ENCODE peak calls at places on chromosomes 6 and 20, in four cellular contexts. One of them, this sample, is unnamed.

GRCh38 chr20:15604406-15604805 is 968.8 kb downstream of the KIF16B start:
- DNase-seq in aorta: no peak
- DNase-seq in GM23338: no peak
- DNase-seq in dorsolateral prefrontal cortex: no peak
- DNase-seq in this sample: no peak

GRCh38 chr20:48648482-48649051 is 179.2 kb downstream of the PREX1 start:
- DNase-seq in GM23338: no peak
- DNase-seq in dorsolateral prefrontal cortex: no peak
- DNase-seq in aorta: no peak
- DNase-seq in this sample: no peak

GRCh38 chr6:138499303-138499991 is at the start of gene NHSL1:
- DNase-seq in aorta: no peak
- DNase-seq in dorsolateral prefrontal cortex: no peak
- DNase-seq in GM23338: peak
- DNase-seq in this sample: no peak

GRCh38 chr6:111724505-111724904 is 118.8 kb upstream of the TRAF3IP2 start:
- DNase-seq in aorta: no peak
- DNase-seq in dorsolateral prefrontal cortex: no peak
- DNase-seq in GM23338: no peak
- DNase-seq in this sample: no peak

GRCh38 chr6:53805016-53805415 is 10.2 kb downstream of the LRRC1 start:
- DNase-seq in dorsolateral prefrontal cortex: no peak
- DNase-seq in aorta: no peak
- DNase-seq in GM23338: no peak
- DNase-seq in this sample: no peak

GRCh38 chr6:29941476-29941875 is 856 bp upstream of the HLA-A start:
- DNase-seq in GM23338: no peak
- DNase-seq in aorta: no peak
- DNase-seq in dorsolateral prefrontal cortex: no peak
- DNase-seq in this sample: no peak

GRCh38 chr6:22113046-22113766 is 183.6 kb downstream of the PRL start:
- DNase-seq in aorta: no peak
- DNase-seq in GM23338: no peak
- DNase-seq in dorsolateral prefrontal cortex: no peak
- DNase-seq in this sample: no peak

GRCh38 chr6:169269180-169270076 is 15.8 kb upstream of the THBS2 start:
- DNase-seq in aorta: peak
- DNase-seq in GM23338: no peak
- DNase-seq in dorsolateral prefrontal cortex: no peak
- DNase-seq in this sample: no peak

GRCh38 chr6:100210138-100210872 is 216.3 kb upstream of the MCHR2 start:
- DNase-seq in GM23338: no peak
- DNase-seq in aorta: no peak
- DNase-seq in dorsolateral prefrontal cortex: no peak
- DNase-seq in this sample: no peak

GRCh38 chr6:63121166-63121565 is 90.1 kb upstream of the FKBP1C start:
- DNase-seq in GM23338: peak
- DNase-seq in dorsolateral prefrontal cortex: no peak
- DNase-seq in aorta: no peak
- DNase-seq in this sample: no peak

GRCh38 chr6:125169058-125169457 is 15.5 kb downstream of the TPD52L1 start:
- DNase-seq in aorta: no peak
- DNase-seq in GM23338: no peak
- DNase-seq in dorsolateral prefrontal cortex: no peak
- DNase-seq in this sample: no peak

GRCh38 chr6:51250317-51250716 is 431.6 kb downstream of the TFAP2B start:
- DNase-seq in GM23338: no peak
- DNase-seq in dorsolateral prefrontal cortex: no peak
- DNase-seq in aorta: no peak
- DNase-seq in this sample: no peak

GRCh38 chr6:30100585-30101422 is 12.1 kb downstream of the TRIM31 start:
- DNase-seq in dorsolateral prefrontal cortex: no peak
- DNase-seq in aorta: no peak
- DNase-seq in GM23338: peak
- DNase-seq in this sample: no peak

GRCh38 chr6:97978855-97979271 is 695.8 kb upstream of the MMS22L start:
- DNase-seq in dorsolateral prefrontal cortex: no peak
- DNase-seq in GM23338: peak
- DNase-seq in aorta: peak
- DNase-seq in this sample: no peak

GRCh38 chr6:109024368-109024767 is 70.3 kb downstream of the SESN1 start:
- DNase-seq in dorsolateral prefrontal cortex: no peak
- DNase-seq in aorta: no peak
- DNase-seq in GM23338: no peak
- DNase-seq in this sample: no peak

GRCh38 chr6:8329592-8329991 is 105.8 kb downstream of the SLC35B3 start:
- DNase-seq in aorta: no peak
- DNase-seq in GM23338: no peak
- DNase-seq in dorsolateral prefrontal cortex: no peak
- DNase-seq in this sample: no peak

GRCh38 chr6:52662031-52662430 is 8.9 kb upstream of the TMEM14A start:
- DNase-seq in dorsolateral prefrontal cortex: no peak
- DNase-seq in aorta: no peak
- DNase-seq in GM23338: no peak
- DNase-seq in this sample: no peak

GRCh38 chr6:24858154-24858801 is 59.6 kb upstream of the ARMH2 start:
- DNase-seq in GM23338: no peak
- DNase-seq in dorsolateral prefrontal cortex: no peak
- DNase-seq in aorta: no peak
- DNase-seq in this sample: no peak

GRCh38 chr6:57303931-57304681 is 13.3 kb upstream of the PRIM2 start:
- DNase-seq in GM23338: no peak
- DNase-seq in aorta: no peak
- DNase-seq in dorsolateral prefrontal cortex: no peak
- DNase-seq in this sample: no peak

GRCh38 chr6:123323419-123324329 is 313.1 kb downstream of the TRDN start:
- DNase-seq in GM23338: no peak
- DNase-seq in dorsolateral prefrontal cortex: no peak
- DNase-seq in aorta: no peak
- DNase-seq in this sample: no peak

GRCh38 chr6:101114703-101115102 is 233.6 kb upstream of the ASCC3 start:
- DNase-seq in GM23338: peak
- DNase-seq in dorsolateral prefrontal cortex: no peak
- DNase-seq in aorta: no peak
- DNase-seq in this sample: no peak

GRCh38 chr6:166567107-166567506 is 19.4 kb downstream of the RAMACL start:
- DNase-seq in dorsolateral prefrontal cortex: no peak
- DNase-seq in aorta: no peak
- DNase-seq in GM23338: no peak
- DNase-seq in this sample: no peak

GRCh38 chr6:150940951-150941350 is 75.4 kb downstream of the MTHFD1L start:
- DNase-seq in aorta: no peak
- DNase-seq in GM23338: no peak
- DNase-seq in dorsolateral prefrontal cortex: no peak
- DNase-seq in this sample: no peak

GRCh38 chr6:98458713-98459112 is 375.7 kb upstream of the POU3F2 start:
- DNase-seq in GM23338: no peak
- DNase-seq in dorsolateral prefrontal cortex: no peak
- DNase-seq in aorta: no peak
- DNase-seq in this sample: no peak

GRCh38 chr20:23419995-23420901 is 1.0 kb downstream of the NAPB start:
- DNase-seq in GM23338: peak
- DNase-seq in aorta: peak
- DNase-seq in dorsolateral prefrontal cortex: no peak
- DNase-seq in this sample: no peak

GRCh38 chr6:137729866-137730629 is 137.0 kb upstream of the TNFAIP3 start:
- DNase-seq in dorsolateral prefrontal cortex: no peak
- DNase-seq in aorta: no peak
- DNase-seq in GM23338: no peak
- DNase-seq in this sample: no peak

GRCh38 chr6:72182337-72183246 is 296.2 kb downstream of the RIMS1 start:
- DNase-seq in dorsolateral prefrontal cortex: peak
- DNase-seq in aorta: no peak
- DNase-seq in GM23338: peak
- DNase-seq in this sample: no peak
- H3K27ac ChIP-seq in dorsolateral prefrontal cortex: peak
- H3K27ac ChIP-seq in aorta: no peak
- H3K27ac ChIP-seq in GM23338: no peak
- H3K27ac ChIP-seq in this sample: no peak

GRCh38 chr6:162640756-162641155 is 86.8 kb downstream of the PRKN start:
- DNase-seq in GM23338: no peak
- DNase-seq in dorsolateral prefrontal cortex: no peak
- DNase-seq in aorta: no peak
- DNase-seq in this sample: no peak

GRCh38 chr6:162637317-162637716 is 90.2 kb downstream of the PRKN start:
- DNase-seq in dorsolateral prefrontal cortex: no peak
- DNase-seq in aorta: no peak
- DNase-seq in GM23338: no peak
- DNase-seq in this sample: no peak

GRCh38 chr6:162636167-162636566 is 91.4 kb downstream of the PRKN start:
- DNase-seq in GM23338: no peak
- DNase-seq in aorta: no peak
- DNase-seq in dorsolateral prefrontal cortex: no peak
- DNase-seq in this sample: no peak

GRCh38 chr6:162644153-162644552 is 83.4 kb downstream of the PRKN start:
- DNase-seq in aorta: no peak
- DNase-seq in GM23338: no peak
- DNase-seq in dorsolateral prefrontal cortex: no peak
- DNase-seq in this sample: no peak

GRCh38 chr6:162638931-162639574 is 88.5 kb downstream of the PRKN start:
- DNase-seq in GM23338: no peak
- DNase-seq in aorta: no peak
- DNase-seq in dorsolateral prefrontal cortex: no peak
- DNase-seq in this sample: no peak
- H3K27ac ChIP-seq in GM23338: no peak
- H3K27ac ChIP-seq in aorta: no peak
- H3K27ac ChIP-seq in dorsolateral prefrontal cortex: no peak
- H3K27ac ChIP-seq in this sample: no peak

DNA sequence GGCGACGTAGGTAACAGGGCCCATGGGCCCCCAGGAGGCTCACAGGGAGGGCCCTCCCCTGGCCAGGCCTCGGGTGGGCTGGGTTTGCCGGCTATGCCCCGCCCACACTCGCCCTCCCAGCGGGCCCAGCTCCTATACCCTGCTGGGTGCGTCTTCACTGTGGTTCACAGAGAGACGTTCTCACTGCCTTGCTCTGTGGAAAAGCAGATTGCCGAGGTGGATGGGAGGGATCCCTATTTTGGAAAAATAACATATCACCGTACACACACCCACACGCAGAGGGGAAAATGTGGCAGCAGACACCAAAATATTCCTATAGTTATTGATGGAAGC is 49.6 kb downstream of the TMEM242 start:
- DNase-seq in aorta: no peak
- DNase-seq in dorsolateral prefrontal cortex: peak
- DNase-seq in GM23338: peak
- DNase-seq in this sample: no peak
- H3K27ac ChIP-seq in aorta: peak
- H3K27ac ChIP-seq in dorsolateral prefrontal cortex: peak
- H3K27ac ChIP-seq in GM23338: no peak
- H3K27ac ChIP-seq in this sample: no peak

GRCh38 chr20:57392512-57393271 is 1.5 kb downstream of the RBM38 start:
- DNase-seq in aorta: peak
- DNase-seq in GM23338: no peak
- DNase-seq in dorsolateral prefrontal cortex: peak
- DNase-seq in this sample: no peak
- H3K27ac ChIP-seq in aorta: peak
- H3K27ac ChIP-seq in GM23338: no peak
- H3K27ac ChIP-seq in dorsolateral prefrontal cortex: peak
- H3K27ac ChIP-seq in this sample: peak

GRCh38 chr6:106119991-106120390 is 33.9 kb downstream of the PRDM1 start:
- DNase-seq in GM23338: no peak
- DNase-seq in aorta: no peak
- DNase-seq in dorsolateral prefrontal cortex: no peak
- DNase-seq in this sample: no peak
- H3K27ac ChIP-seq in GM23338: no peak
- H3K27ac ChIP-seq in aorta: no peak
- H3K27ac ChIP-seq in dorsolateral prefrontal cortex: no peak
- H3K27ac ChIP-seq in this sample: no peak

GRCh38 chr6:152634773-152635172 is 2.4 kb downstream of the SYNE1 start:
- DNase-seq in dorsolateral prefrontal cortex: no peak
- DNase-seq in GM23338: no peak
- DNase-seq in aorta: no peak
- DNase-seq in this sample: no peak

GRCh38 chr6:152636675-152637421 is at the start of gene SYNE1:
- DNase-seq in GM23338: peak
- DNase-seq in aorta: peak
- DNase-seq in dorsolateral prefrontal cortex: no peak
- DNase-seq in this sample: peak

GRCh38 chr6:152635949-152636674 is 1.1 kb downstream of the SYNE1 start:
- DNase-seq in GM23338: peak
- DNase-seq in dorsolateral prefrontal cortex: peak
- DNase-seq in aorta: peak
- DNase-seq in this sample: peak

GRCh38 chr6:152632383-152632782 is 4.8 kb downstream of the SYNE1 start:
- DNase-seq in aorta: no peak
- DNase-seq in GM23338: no peak
- DNase-seq in dorsolateral prefrontal cortex: no peak
- DNase-seq in this sample: no peak

GRCh38 chr6:152637422-152638047 is 373 bp upstream of the SYNE1 start:
- DNase-seq in GM23338: no peak
- DNase-seq in dorsolateral prefrontal cortex: no peak
- DNase-seq in aorta: no peak
- DNase-seq in this sample: no peak
- H3K27ac ChIP-seq in GM23338: no peak
- H3K27ac ChIP-seq in dorsolateral prefrontal cortex: peak
- H3K27ac ChIP-seq in aorta: no peak
- H3K27ac ChIP-seq in this sample: no peak

GRCh38 chr6:40738551-40738950 is 151.4 kb upstream of the LRFN2 start:
- DNase-seq in aorta: no peak
- DNase-seq in GM23338: no peak
- DNase-seq in dorsolateral prefrontal cortex: no peak
- DNase-seq in this sample: no peak
- H3K27ac ChIP-seq in aorta: no peak
- H3K27ac ChIP-seq in GM23338: no peak
- H3K27ac ChIP-seq in dorsolateral prefrontal cortex: no peak
- H3K27ac ChIP-seq in this sample: no peak

GRCh38 chr20:4952229-4952628 is 49.1 kb downstream of the SLC23A2 start:
- DNase-seq in dorsolateral prefrontal cortex: no peak
- DNase-seq in GM23338: no peak
- DNase-seq in aorta: no peak
- DNase-seq in this sample: no peak

GRCh38 chr20:4950841-4951240 is 50.5 kb downstream of the SLC23A2 start:
- DNase-seq in aorta: no peak
- DNase-seq in dorsolateral prefrontal cortex: no peak
- DNase-seq in GM23338: no peak
- DNase-seq in this sample: no peak

GRCh38 chr20:4951299-4951698 is 50.0 kb downstream of the SLC23A2 start:
- DNase-seq in GM23338: no peak
- DNase-seq in aorta: no peak
- DNase-seq in dorsolateral prefrontal cortex: peak
- DNase-seq in this sample: peak

GRCh38 chr20:4949833-4950178 is 51.5 kb downstream of the SLC23A2 start:
- DNase-seq in aorta: no peak
- DNase-seq in GM23338: peak
- DNase-seq in dorsolateral prefrontal cortex: no peak
- DNase-seq in this sample: peak

GRCh38 chr20:4950437-4950836 is 50.9 kb downstream of the SLC23A2 start:
- DNase-seq in aorta: no peak
- DNase-seq in GM23338: no peak
- DNase-seq in dorsolateral prefrontal cortex: no peak
- DNase-seq in this sample: no peak
- H3K27ac ChIP-seq in aorta: peak
- H3K27ac ChIP-seq in GM23338: no peak
- H3K27ac ChIP-seq in dorsolateral prefrontal cortex: peak
- H3K27ac ChIP-seq in this sample: peak

This sample was measured in substantia nigra.